ENCODE peak calls at places on chromosomes 16 and 17, in ten cellular contexts. T is GM23338; Z is GM12864; L is glutamatergic neuron; K is breast epithelium; N is AG10803; G is progenitor cell of endocrine pancreas; E is lung; C is MCF 10A; D is CD4-positive, alpha-beta T cell. O is an unnamed sample.

GRCh38 chr16:65038125-65038524 is 83.7 kb downstream of the CDH11 start:
- DNase-seq in C (no peak), E (no peak), N (no peak), Z (no peak), T (no peak), D (no peak), G (no peak), K (no peak), L (no peak), O (no peak)

GRCh38 chr17:52156576-52156975 is 1.9 kb downstream of the CA10 start:
- DNase-seq in K (no peak), N (no peak), G (no peak), E (no peak), Z (no peak), C (no peak), T (peak), D (no peak), L (no peak), O (no peak)

GRCh38 chr17:8762012-8762411 is 3.7 kb upstream of the SPDYE4 start:
- DNase-seq in T (no peak), K (no peak), N (no peak), G (no peak), D (no peak), L (no peak), E (no peak), C (no peak), Z (no peak), O (no peak)

GRCh38 chr17:82237083-82237745 is 8.4 kb downstream of the SLC16A3 start:
- DNase-seq in E (no peak), G (no peak), N (no peak), K (no peak), D (no peak), Z (no peak), L (no peak), T (peak), C (no peak), O (no peak)

GRCh38 chr17:48472485-48473281 is 42.7 kb upstream of the SKAP1 start:
- DNase-seq in N (peak), T (peak), L (no peak), C (no peak), G (no peak), Z (no peak), D (no peak), K (no peak), E (no peak), O (no peak)

GRCh38 chr17:42191209-42191608 is 3.1 kb downstream of the GHDC start:
- DNase-seq in D (no peak), N (no peak), T (peak), K (no peak), C (no peak), E (no peak), L (no peak), G (no peak), Z (no peak), O (no peak)

GRCh38 chr16:27778171-27778925 is 228.4 kb downstream of the KATNIP start:
- DNase-seq in D (no peak), Z (no peak), E (no peak), T (no peak), N (no peak), K (no peak), L (peak), C (no peak), G (no peak), O (no peak)

GRCh38 chr17:72134560-72135399 is 14.0 kb downstream of the SOX9 start:
- DNase-seq in C (peak), T (no peak), N (peak), Z (no peak), G (no peak), L (no peak), K (no peak), E (no peak), D (no peak), O (no peak)

GRCh38 chr17:78717431-78717980 is 64.6 kb downstream of the CYTH1 start:
- DNase-seq in G (no peak), K (no peak), T (peak), C (peak), N (peak), D (no peak), L (peak), E (no peak), Z (no peak), O (no peak)

GRCh38 chr17:67227488-67227887 is 17.5 kb downstream of the HELZ start:
- DNase-seq in N (peak), K (no peak), D (no peak), C (no peak), E (no peak), T (no peak), G (no peak), L (no peak), Z (no peak), O (no peak)

GRCh38 chr16:50548659-50549560 is 714 bp downstream of the NKD1 start:
- DNase-seq in T (peak), E (no peak), D (peak), K (no peak), Z (no peak), N (no peak), C (peak), G (no peak), L (peak), O (no peak)

GRCh38 chr17:19348806-19349205 is 13.7 kb downstream of the B9D1 start:
- DNase-seq in N (no peak), D (no peak), K (peak), T (no peak), L (no peak), G (no peak), E (no peak), Z (no peak), C (no peak), O (no peak)

GRCh38 chr17:290626-291025 is 62.0 kb downstream of the RPH3AL start:
- DNase-seq in N (no peak), K (peak), Z (no peak), D (no peak), G (no peak), T (no peak), E (no peak), L (no peak), C (no peak), O (peak)

GRCh38 chr17:47742319-47743181 is 9.5 kb downstream of the TBX21 start:
- DNase-seq in C (no peak), T (peak), D (peak), K (no peak), N (no peak), G (peak), E (peak), L (peak), Z (no peak), O (no peak)

GRCh38 chr16:70428178-70428998 is 10.5 kb downstream of the ST3GAL2 start:
- DNase-seq in D (no peak), G (peak), Z (no peak), N (peak), K (peak), T (peak), E (peak), C (peak), L (peak), O (peak)

GRCh38 chr17:40556198-40556661 is 9.0 kb downstream of the CCR7 start:
- DNase-seq in D (no peak), K (no peak), Z (no peak), G (no peak), N (no peak), C (no peak), L (no peak), T (no peak), E (no peak), O (no peak)

GRCh38 chr17:30897311-30897710 is 8.7 kb downstream of the TEFM start:
- DNase-seq in D (no peak), G (no peak), T (no peak), Z (no peak), C (no peak), E (no peak), L (no peak), K (no peak), N (no peak), O (no peak)

GRCh38 chr17:81117672-81118198 is 47.6 kb upstream of the PVALEF start:
- DNase-seq in T (no peak), G (no peak), C (no peak), L (no peak), N (no peak), D (no peak), Z (no peak), E (no peak), K (no peak), O (no peak)

GRCh38 chr17:21303441-21304065 is 19.0 kb downstream of the MAP2K3 start:
- DNase-seq in G (no peak), T (no peak), Z (no peak), L (no peak), E (no peak), C (no peak), N (no peak), D (no peak), K (peak), O (no peak)

GRCh38 chr17:68613739-68614298 is 12.7 kb upstream of the FAM20A start:
- DNase-seq in T (peak), L (peak), C (peak), G (no peak), D (no peak), E (peak), K (no peak), Z (peak), N (peak), O (no peak)

GRCh38 chr17:41185001-41185400 is 290 bp upstream of the KRTAP4-1 start:
- DNase-seq in Z (no peak), T (no peak), L (no peak), D (no peak), N (no peak), E (no peak), K (no peak), G (no peak), C (no peak), O (no peak)

GRCh38 chr16:22325598-22326368 is 28.6 kb downstream of the POLR3E start:
- DNase-seq in E (no peak), N (no peak), L (no peak), K (no peak), T (no peak), C (no peak), Z (no peak), G (no peak), D (no peak), O (no peak)

GRCh38 chr16:67024384-67024896 is 4.5 kb upstream of the CBFB start:
- DNase-seq in G (no peak), D (no peak), Z (no peak), T (no peak), L (no peak), K (no peak), N (no peak), C (no peak), E (no peak), O (no peak)

GRCh38 chr17:32267690-32268205 is 2.1 kb downstream of the RHBDL3 start:
- DNase-seq in L (peak), D (peak), Z (no peak), C (peak), T (peak), K (no peak), N (no peak), G (no peak), E (no peak), O (no peak)

GRCh38 chr17:15957206-15957605 is 12.3 kb downstream of the ADORA2B start:
- DNase-seq in C (peak), N (no peak), E (no peak), K (no peak), L (no peak), G (no peak), Z (no peak), D (no peak), T (no peak), O (no peak)

GRCh38 chr17:46782250-46782953 is 36.1 kb downstream of the WNT3 start:
- DNase-seq in C (peak), N (no peak), Z (no peak), G (no peak), E (peak), D (no peak), T (peak), L (no peak), K (no peak), O (no peak)

GRCh38 chr16:1810106-1810505 is 16.5 kb downstream of the HAGH start:
- DNase-seq in C (no peak), N (no peak), G (no peak), Z (no peak), E (no peak), D (no peak), K (no peak), L (no peak), T (no peak), O (no peak)

GRCh38 chr16:81142864-81143263 is 46.7 kb upstream of the GCSH start:
- DNase-seq in T (no peak), C (no peak), E (no peak), K (no peak), D (no peak), G (no peak), N (no peak), L (no peak), Z (no peak), O (no peak)

GRCh38 chr17:80476877-80477646 is 655 bp upstream of the NPTX1 start:
- DNase-seq in T (no peak), L (peak), K (no peak), N (no peak), Z (no peak), C (no peak), G (no peak), D (no peak), E (no peak), O (no peak)

GRCh38 chr17:16939606-16940115 is 32.3 kb downstream of the TNFRSF13B start:
- DNase-seq in D (no peak), Z (no peak), E (no peak), C (no peak), N (no peak), L (no peak), K (peak), T (no peak), G (no peak), O (no peak)

GRCh38 chr16:57757326-57757786 is 21.8 kb downstream of the KATNB1 start:
- DNase-seq in K (peak), Z (peak), T (peak), C (peak), N (peak), L (peak), G (peak), D (peak), E (peak), O (peak)

GRCh38 chr17:67043283-67043682 is 1.1 kb upstream of the CACNG1 start:
- DNase-seq in E (no peak), C (no peak), D (no peak), T (no peak), K (no peak), G (no peak), Z (no peak), N (no peak), L (no peak), O (no peak)

GRCh38 chr16:28166394-28167208 is 45.2 kb downstream of the XPO6 start:
- DNase-seq in C (peak), N (no peak), G (no peak), L (no peak), D (no peak), T (no peak), K (no peak), E (no peak), Z (no peak), O (no peak)

GRCh38 chr17:39376434-39376833 is 25.0 kb downstream of the FBXL20 start:
- DNase-seq in L (no peak), D (no peak), C (peak), N (peak), Z (no peak), T (no peak), G (no peak), E (no peak), K (no peak), O (no peak)

GRCh38 chr17:79620207-79621038 is 9.6 kb upstream of the RBFOX3 start:
- DNase-seq in Z (no peak), D (no peak), E (no peak), T (no peak), C (no peak), L (no peak), N (no peak), G (no peak), K (peak), O (peak)

GRCh38 chr17:41057547-41057946 is 2.4 kb downstream of the KRTAP2-3 start:
- DNase-seq in G (no peak), L (no peak), E (no peak), K (no peak), T (no peak), D (no peak), N (no peak), Z (no peak), C (no peak), O (no peak)

GRCh38 chr16:88948781-88949490 is 28.1 kb downstream of the CBFA2T3 start:
- DNase-seq in N (peak), G (no peak), Z (no peak), K (no peak), E (no peak), L (no peak), C (no peak), D (no peak), T (no peak), O (no peak)
- TF ChIP-seq CTCF in N (no peak), G (no peak), Z (no peak), K (no peak), E (no peak), L (no peak), C (no peak), D (no peak), T (no peak), O (no peak)

DNA sequence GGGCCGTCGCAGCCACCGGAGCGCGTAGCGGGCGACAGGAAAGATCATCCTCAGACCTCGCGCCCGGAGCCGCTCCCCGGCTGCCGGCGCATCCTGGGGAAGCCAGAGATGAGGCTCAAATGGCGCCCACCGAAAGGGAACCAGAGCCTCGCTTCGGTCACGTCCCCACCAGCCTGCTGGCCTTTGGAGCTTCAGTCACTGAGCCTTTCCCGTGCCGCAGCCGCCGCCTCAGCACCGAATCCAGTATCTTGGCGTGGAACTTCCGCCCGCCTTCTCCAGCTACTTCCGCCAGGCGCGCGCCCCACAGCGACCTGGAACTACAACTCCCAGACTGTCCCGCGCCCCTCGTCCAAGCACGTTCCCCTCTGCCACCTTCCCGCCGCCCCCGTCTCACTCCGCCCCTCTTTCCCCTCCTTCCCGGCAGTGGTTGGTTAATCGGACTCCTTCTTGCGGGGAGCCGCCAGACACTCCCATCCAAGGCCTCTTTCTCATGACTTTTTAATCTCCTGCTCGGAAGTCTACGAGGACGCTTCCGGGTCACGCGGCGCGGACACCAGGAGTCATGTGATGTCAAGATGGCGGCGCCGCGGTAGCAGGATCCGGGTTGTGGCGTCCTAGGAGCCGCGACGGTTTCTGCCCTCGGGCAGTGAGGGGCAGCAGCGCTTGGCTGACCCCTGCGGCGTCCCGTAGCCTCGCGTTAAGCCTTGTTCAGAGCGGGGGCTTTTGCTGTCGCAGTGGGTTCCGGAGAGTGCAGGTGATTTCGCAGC is at the start of the genes SMCR8 and TOP3A:
- DNase-seq in T (peak), C (peak), L (peak), N (peak), E (peak), Z (peak), D (peak), K (peak), G (peak), O (peak)
- TF ChIP-seq CTCF in T (no peak), C (no peak), L (peak), N (no peak), E (no peak), Z (no peak), D (no peak), K (peak), G (no peak), O (no peak)

GRCh38 chr16:83717308-83717707 is 90.5 kb upstream of the HSBP1 start:
- DNase-seq in Z (no peak), K (no peak), E (no peak), L (no peak), G (no peak), N (no peak), D (no peak), T (peak), C (peak), O (no peak)
- TF ChIP-seq CTCF in Z (peak), K (no peak), E (no peak), L (no peak), G (no peak), N (no peak), D (no peak), T (peak), C (no peak), O (no peak)

DNA sequence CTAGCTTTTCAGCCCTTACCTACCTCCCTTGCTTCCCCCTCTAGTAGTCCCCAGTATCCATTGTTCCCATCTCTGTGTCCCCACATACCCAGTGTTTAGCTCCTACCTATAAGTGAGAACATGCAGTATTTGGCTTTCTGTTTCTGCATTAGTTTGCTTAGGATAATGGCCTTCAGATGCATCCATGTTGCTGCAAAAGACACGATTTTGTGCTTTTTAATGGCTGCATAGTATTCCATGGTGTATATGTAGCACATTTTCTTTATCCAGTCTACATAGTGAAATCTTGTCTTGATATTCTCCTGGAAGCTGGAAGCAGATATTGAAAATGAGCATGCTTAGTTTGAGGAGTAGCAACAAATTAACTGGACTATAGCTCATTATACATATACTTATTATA is 45.7 kb upstream of the TANC2 start:
- DNase-seq in N (no peak), E (no peak), G (no peak), C (no peak), T (no peak), Z (no peak), D (no peak), L (no peak), K (no peak), O (no peak)
- TF ChIP-seq CTCF in N (no peak), E (no peak), G (no peak), C (no peak), T (no peak), Z (no peak), D (no peak), L (no peak), K (no peak), O (no peak)

GRCh38 chr16:31710134-31710533 is 163.5 kb upstream of the ZNF267 start:
- DNase-seq in T (no peak), D (no peak), N (no peak), E (peak), G (no peak), K (no peak), Z (no peak), C (no peak), L (no peak), O (no peak)

GRCh38 chr16:31712064-31712540 is 161.5 kb upstream of the ZNF267 start:
- DNase-seq in K (no peak), Z (no peak), T (no peak), E (peak), L (no peak), N (no peak), C (no peak), G (no peak), D (no peak), O (no peak)

GRCh38 chr16:31710880-31711279 is 162.7 kb upstream of the ZNF267 start:
- DNase-seq in Z (no peak), G (no peak), K (no peak), T (no peak), L (no peak), D (no peak), E (no peak), N (no peak), C (no peak), O (no peak)

GRCh38 chr16:31713071-31713944 is 160.3 kb upstream of the ZNF267 start:
- DNase-seq in T (peak), G (peak), K (peak), N (peak), D (peak), C (peak), E (peak), L (peak), Z (peak), O (peak)

GRCh38 chr16:31711344-31711845 is 162.2 kb upstream of the ZNF267 start:
- DNase-seq in N (no peak), Z (no peak), L (no peak), C (no peak), K (no peak), T (peak), G (no peak), D (no peak), E (peak), O (no peak)
- TF ChIP-seq CTCF in N (no peak), Z (peak), L (no peak), C (no peak), K (no peak), T (peak), G (peak), D (no peak), E (no peak), O (no peak)

DNA sequence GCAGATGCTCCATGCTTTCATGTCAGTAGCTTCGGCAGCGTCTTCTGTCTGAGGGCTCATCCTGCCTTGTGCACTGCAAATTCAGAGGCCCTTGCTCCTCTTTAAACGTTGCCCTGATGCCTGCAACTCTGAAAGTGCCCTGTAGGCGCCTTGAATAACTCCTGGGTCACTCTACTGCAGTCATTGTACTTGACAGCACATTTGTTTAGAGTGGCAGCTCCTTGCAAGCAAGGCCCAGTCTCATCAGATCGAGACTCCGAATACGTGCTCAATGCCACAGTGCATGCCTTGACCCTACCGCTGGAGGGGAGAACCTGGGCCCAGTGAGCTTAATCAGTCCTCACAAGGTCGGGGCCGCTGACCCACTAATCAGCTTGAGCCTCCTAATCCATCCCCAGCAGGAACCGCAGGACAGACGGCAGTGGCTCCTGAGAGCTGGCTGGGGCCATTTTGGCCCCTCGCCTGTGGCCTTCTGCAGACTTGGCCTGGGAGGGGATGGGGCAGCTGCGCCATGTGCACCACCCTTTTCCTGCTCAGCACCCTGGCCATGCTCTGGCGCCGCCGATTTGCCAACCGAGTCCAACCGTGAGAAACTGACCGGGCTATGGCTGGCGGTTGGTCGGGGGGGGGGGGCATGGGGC is at the start of gene PRCD:
- DNase-seq in N (no peak), K (no peak), C (no peak), T (peak), E (no peak), D (no peak), G (no peak), L (no peak), Z (no peak), O (no peak)
- TF ChIP-seq CTCF in N (no peak), K (no peak), C (no peak), T (no peak), E (no peak), D (no peak), G (peak), L (peak), Z (peak), O (no peak)

GRCh38 chr17:75263051-75263450 is 1.4 kb downstream of the MRPS7 start:
- DNase-seq in T (peak), G (no peak), C (no peak), K (no peak), Z (no peak), D (no peak), L (no peak), E (no peak), N (no peak), O (no peak)
- TF ChIP-seq CTCF in T (peak), G (no peak), C (no peak), K (no peak), Z (no peak), D (no peak), L (no peak), E (no peak), N (no peak), O (no peak)

O was measured in mesothelial cell of epicardium.